ENCODE peak calls at places on chromosome 19, in nine cellular contexts. P is CD8-positive, alpha-beta memory T cell; K is Peyer's patch; H is aorta; Y is heart left ventricle; O is tibial nerve; L is fibroblast of lung; C is IMR-90; U is kidney. G is an unnamed sample.

GRCh38 chr19:5547881-5548280 is 19.9 kb downstream of the TINCR start:
- DNase-seq in P (no peak), K (peak; percentile 56), H (no peak), Y (no peak), O (no peak), L (peak; percentile 38), C (peak; percentile 51), U (no peak), G (no peak)

GRCh38 chr19:28961772-28962500 is 251.0 kb downstream of the UQCRFS1 start:
- DNase-seq in P (no peak), K (no peak), H (no peak), Y (no peak), O (no peak), L (peak; percentile 24), C (peak; percentile 81), U (no peak), G (no peak)

GRCh38 chr19:2462635-2463421 is 6.1 kb upstream of the LMNB2 start:
- DNase-seq in P (no peak), K (peak; percentile 81), H (peak; percentile 94), Y (peak; percentile 91), O (peak; percentile 75), L (peak; percentile 96), C (peak; percentile 96), U (peak; percentile 93), G (peak; percentile 87)

GRCh38 chr19:28281676-28282075 is 931.3 kb downstream of the UQCRFS1 start:
- DNase-seq in P (no peak), K (no peak), H (no peak), Y (no peak), O (no peak), L (no peak), C (no peak), U (no peak), G (no peak)

GRCh38 chr19:2315818-2316353 is 7.9 kb upstream of the LINGO3 start:
- DNase-seq in P (no peak), K (peak; percentile 69), H (no peak), Y (peak; percentile 77), O (peak; percentile 53), L (peak; percentile 63), C (peak; percentile 56), U (no peak), G (peak; percentile 72)

GRCh38 chr19:45164577-45165335 is 4.0 kb upstream of the NKPD1 start:
- DNase-seq in P (peak; percentile 49), K (peak; percentile 70), H (no peak), Y (peak; percentile 80), O (no peak), L (peak; percentile 47), C (peak; percentile 46), U (peak; percentile 81), G (peak; percentile 37)

GRCh38 chr19:17289489-17289888 is 7.8 kb downstream of the ANKLE1 start:
- DNase-seq in P (no peak), K (peak; percentile 60), H (peak; percentile 92), Y (peak; percentile 89), O (no peak), L (peak; percentile 92), C (peak; percentile 90), U (peak; percentile 86), G (peak; percentile 73)

GRCh38 chr19:41501854-41502253 is 58.9 kb downstream of the ERICH4 start:
- DNase-seq in P (no peak), K (no peak), H (no peak), Y (no peak), O (no peak), L (no peak), C (no peak), U (no peak), G (no peak)

GRCh38 chr19:45153339-45154063 is 7.3 kb downstream of the NKPD1 start:
- DNase-seq in P (peak; percentile 32), K (no peak), H (peak; percentile 78), Y (peak; percentile 49), O (no peak), L (peak; percentile 45), C (peak; percentile 48), U (peak; percentile 75), G (peak; percentile 40)

GRCh38 chr19:2627319-2627829 is 75.1 kb downstream of the GNG7 start:
- DNase-seq in P (no peak), K (peak; percentile 80), H (peak; percentile 94), Y (peak; percentile 93), O (peak; percentile 79), L (peak; percentile 97), C (peak; percentile 99), U (peak; percentile 95), G (peak; percentile 65)

GRCh38 chr19:3365447-3366103 is 808 bp upstream of the NFIC start:
- DNase-seq in P (no peak), K (no peak), H (peak; percentile 89), Y (peak; percentile 76), O (peak; percentile 64), L (no peak), C (peak; percentile 66), U (peak; percentile 90), G (peak; percentile 61)

DNA sequence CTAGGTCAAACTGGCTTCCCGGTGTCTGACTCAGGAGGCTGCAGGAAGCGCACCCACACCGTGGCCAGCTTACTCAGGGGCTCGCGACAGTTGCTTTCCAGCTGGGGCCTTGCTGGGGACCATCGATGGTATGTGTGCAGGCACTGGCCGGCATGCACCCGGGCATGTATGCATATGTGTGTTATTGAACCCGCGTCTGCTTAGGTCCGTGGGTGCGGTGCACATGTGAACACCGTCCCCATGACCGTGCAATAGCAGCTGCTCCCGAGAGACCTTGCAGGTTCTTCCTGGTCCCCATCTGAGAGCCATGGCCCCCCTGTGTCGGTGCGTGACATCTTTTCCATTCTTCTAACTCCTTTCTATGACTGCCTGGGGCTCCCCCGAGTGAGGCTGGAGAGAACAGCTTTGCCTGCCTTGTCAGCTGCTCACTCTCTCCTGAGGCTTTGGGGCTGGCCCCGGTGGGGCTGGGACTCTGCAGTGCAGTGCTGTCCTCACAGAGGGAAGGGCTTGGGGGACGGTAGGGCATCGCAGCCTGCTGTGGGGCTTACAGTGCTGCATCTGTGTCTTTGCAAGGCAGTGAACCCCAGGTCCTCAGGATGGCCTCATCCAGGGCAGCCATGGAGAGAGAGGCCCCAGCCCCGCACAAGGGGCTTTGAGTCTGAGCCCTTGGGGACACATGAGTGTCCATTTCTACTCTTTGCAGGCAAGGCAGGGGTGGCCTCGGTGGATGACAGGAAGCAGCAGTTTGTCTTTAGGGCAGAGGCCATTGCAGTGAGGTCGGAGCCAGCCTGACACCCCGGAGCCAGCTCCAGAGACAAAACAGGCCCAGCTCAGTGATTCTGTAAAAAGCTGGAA is 65.2 kb downstream of the CHST8 start:
- DNase-seq in P (no peak), K (no peak), H (peak; percentile 67), Y (no peak), O (no peak), L (no peak), C (no peak), U (peak; percentile 58), G (no peak)
- H3K4me1 ChIP-seq in P (no peaks in the 10 kb centered on the region), K (no peaks in the 10 kb centered on the region), H (no peaks in the 10 kb centered on the region), Y (no peaks in the 10 kb centered on the region), O (no peaks in the 10 kb centered on the region), L (no peaks in the 10 kb centered on the region), C (no peaks in the 10 kb centered on the region), U (no peaks in the 10 kb centered on the region), G (no peaks in the 10 kb centered on the region)

GRCh38 chr19:54949412-54949811 is 2.1 kb upstream of the NLRP7 start:
- DNase-seq in P (no peak), K (no peak), H (no peak), Y (no peak), O (no peak), L (no peak), C (no peak), U (no peak), G (no peak)
- H3K4me1 ChIP-seq in P (no peaks in the 10 kb centered on the region), K (no peaks in the 10 kb centered on the region), H (no peaks in the 10 kb centered on the region), Y (no peaks in the 10 kb centered on the region), O (no peaks in the 10 kb centered on the region), L (no peaks in the 10 kb centered on the region), C (no peaks in the 10 kb centered on the region), U (no peaks in the 10 kb centered on the region), G (no peaks in the 10 kb centered on the region)

GRCh38 chr19:48963371-48964204 is 1.5 kb upstream of the FTL start:
- DNase-seq in P (peak; percentile 35), K (peak; percentile 86), H (peak; percentile 93), Y (peak; percentile 86), O (peak; percentile 72), L (peak; percentile 75), C (peak; percentile 71), U (peak; percentile 94), G (peak; percentile 78)

GRCh38 chr19:48962849-48963165 is 2.3 kb upstream of the FTL start:
- DNase-seq in P (no peak), K (no peak), H (no peak), Y (no peak), O (no peak), L (no peak), C (no peak), U (no peak), G (no peak)

GRCh38 chr19:48965806-48966540 is 864 bp downstream of the FTL start:
- DNase-seq in P (peak; percentile 90), K (peak; percentile 89), H (peak; percentile 96), Y (peak; percentile 90), O (peak; percentile 91), L (peak; percentile 80), C (peak; percentile 76), U (peak; percentile 96), G (peak; percentile 86)

GRCh38 chr19:48965033-48965805 is at the start of gene FTL:
- DNase-seq in P (peak; percentile 85), K (peak; percentile 98), H (peak; percentile 99), Y (peak; percentile 98), O (peak; percentile 98), L (peak; percentile 97), C (peak; percentile 94), U (peak; percentile 99), G (peak; percentile 98)

DNA sequence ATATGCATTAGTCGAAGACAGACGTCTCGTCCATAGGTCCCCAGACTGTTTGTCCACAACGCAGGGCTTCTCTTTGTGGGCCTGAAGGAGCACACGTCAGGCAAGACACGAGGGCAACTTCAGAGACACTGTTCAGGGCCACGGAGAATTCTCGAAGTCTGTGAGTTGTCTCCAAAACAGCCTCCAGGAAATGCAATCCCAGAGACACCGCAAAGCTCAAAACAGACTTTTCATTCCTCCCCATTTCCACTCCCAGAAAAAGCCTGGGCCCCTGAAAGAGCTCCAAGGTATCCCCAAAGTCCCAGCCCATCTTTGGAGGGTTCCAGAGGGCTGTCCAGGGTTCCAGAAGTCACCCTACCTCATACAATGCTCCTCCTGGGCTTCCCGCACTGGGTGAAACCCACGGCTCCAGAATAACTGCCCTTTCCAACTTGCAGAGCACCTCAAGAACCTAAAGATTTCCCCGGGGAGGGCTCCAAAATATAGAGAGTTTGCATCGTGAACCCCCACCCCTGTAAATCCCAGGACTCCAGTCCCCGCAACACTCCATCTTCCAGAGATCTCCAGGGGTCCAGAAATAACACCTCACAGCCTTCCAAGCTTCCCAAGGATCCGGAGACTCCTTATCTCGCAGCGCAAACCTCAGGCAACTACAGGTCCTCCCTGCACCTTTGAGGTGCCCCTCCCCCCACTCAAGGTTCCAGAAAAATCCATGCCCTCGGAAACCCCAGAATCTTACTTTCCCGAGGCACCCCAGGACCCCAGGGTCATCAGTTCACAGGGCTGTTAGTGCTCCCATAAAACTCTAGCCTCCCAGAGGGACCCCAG is 690 bp upstream of the FTL start:
- DNase-seq in P (peak; percentile 29), K (peak; percentile 56), H (no peak), Y (no peak), O (no peak), L (peak; percentile 61), C (peak; percentile 44), U (no peak), G (no peak)
- H3K4me1 ChIP-seq in P (peaks cover 42% of the 10 kb centered on the region), K (peaks cover 32% of the 10 kb centered on the region), H (no peaks in the 10 kb centered on the region), Y (peaks cover 38% of the 10 kb centered on the region), O (no peaks in the 10 kb centered on the region), L (peaks cover 19% of the 10 kb centered on the region), C (peaks cover 20% of the 10 kb centered on the region), U (peaks cover 21% of the 10 kb centered on the region), G (peaks cover 61% of the 10 kb centered on the region)

DNA sequence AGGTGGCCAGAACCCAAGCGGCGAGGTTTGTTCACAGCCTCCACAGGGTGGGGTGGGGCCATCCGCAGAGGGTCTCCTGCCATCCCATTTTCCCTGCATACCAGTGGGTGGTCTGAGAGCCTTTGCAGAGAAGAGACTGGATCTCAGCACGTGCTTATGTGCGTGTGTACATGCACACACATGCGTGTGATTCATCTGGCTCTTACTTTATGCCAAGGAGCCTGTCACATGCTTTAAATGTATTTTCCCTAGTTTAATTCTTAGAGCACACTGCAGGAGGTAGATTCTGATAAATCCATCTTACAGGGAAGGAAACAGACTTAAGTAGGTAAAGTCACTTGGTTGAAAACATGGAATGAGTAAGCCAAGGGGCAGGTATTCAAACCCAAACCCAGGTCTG is 47.1 kb downstream of the CAPN12 start:
- DNase-seq in P (no peak), K (no peak), H (no peak), Y (no peak), O (no peak), L (no peak), C (no peak), U (no peak), G (no peak)
- H3K4me1 ChIP-seq in P (peaks cover 39% of the 10 kb centered on the region), K (peaks cover 23% of the 10 kb centered on the region), H (peaks cover 3% of the 10 kb centered on the region), Y (peaks cover 89% of the 10 kb centered on the region), O (no peaks in the 10 kb centered on the region), L (peaks cover 34% of the 10 kb centered on the region), C (peaks cover 29% of the 10 kb centered on the region), U (peaks cover 83% of the 10 kb centered on the region), G (peaks cover 100% of the 10 kb centered on the region)

G was measured in heart right ventricle.